ENCODE peak calls at places on chromosomes 1 and 21, in five cellular contexts. Y, N, J, U and X are unnamed samples. For H3K36me3, the result is how much of the 10 kb centered on the place peaks cover.

GRCh38 chr1:97034651-97035050 is 313.1 kb downstream of the PTBP2 start:
- DNase-seq in Y (no peak), N (no peak), J (no peak), U (no peak), X (no peak)

GRCh38 chr1:221439734-221440436 is 302.0 kb downstream of the DUSP10 start:
- DNase-seq in Y (no peak), N (no peak), J (no peak), U (no peak), X (peak)

GRCh38 chr1:184753608-184754478 is 815 bp downstream of the EDEM3 start:
- DNase-seq in Y (peak), N (peak), J (peak), U (no peak), X (no peak)

GRCh38 chr1:150126811-150127210 is 22.9 kb upstream of the PLEKHO1 start:
- DNase-seq in Y (no peak), N (no peak), J (no peak), U (no peak), X (no peak)

GRCh38 chr1:47875831-47876586 is 121.2 kb downstream of the TRABD2B start:
- DNase-seq in Y (no peak), N (no peak), J (no peak), U (no peak), X (no peak)

GRCh38 chr21:40671721-40672120 is 175.2 kb downstream of the DSCAM start:
- DNase-seq in Y (no peak), N (no peak), J (no peak), U (no peak), X (no peak)

GRCh38 chr1:25836695-25837094 is 16.9 kb downstream of the MTFR1L start:
- DNase-seq in Y (no peak), N (no peak), J (no peak), U (no peak), X (no peak)

GRCh38 chr1:44513111-44513510 is 108.1 kb downstream of the RNF220 start:
- DNase-seq in Y (no peak), N (no peak), J (no peak), U (no peak), X (no peak)

GRCh38 chr1:207691814-207692213 is 46.9 kb downstream of the CR1L start:
- DNase-seq in Y (no peak), N (no peak), J (no peak), U (no peak), X (no peak)

GRCh38 chr1:111643097-111643496 is 23.5 kb downstream of the RAP1A start:
- DNase-seq in Y (no peak), N (no peak), J (no peak), U (no peak), X (no peak)

GRCh38 chr1:187654635-187655034 is 825.9 kb downstream of the PLA2G4A start:
- DNase-seq in Y (no peak), N (no peak), J (no peak), U (no peak), X (no peak)

GRCh38 chr1:223161321-223161720 is 18.3 kb upstream of the TLR5 start:
- DNase-seq in Y (no peak), N (no peak), J (no peak), U (no peak), X (no peak)

GRCh38 chr1:150484861-150485260 is 2.4 kb upstream of the TARS2 start:
- DNase-seq in Y (no peak), N (no peak), J (no peak), U (no peak), X (no peak)

DNA sequence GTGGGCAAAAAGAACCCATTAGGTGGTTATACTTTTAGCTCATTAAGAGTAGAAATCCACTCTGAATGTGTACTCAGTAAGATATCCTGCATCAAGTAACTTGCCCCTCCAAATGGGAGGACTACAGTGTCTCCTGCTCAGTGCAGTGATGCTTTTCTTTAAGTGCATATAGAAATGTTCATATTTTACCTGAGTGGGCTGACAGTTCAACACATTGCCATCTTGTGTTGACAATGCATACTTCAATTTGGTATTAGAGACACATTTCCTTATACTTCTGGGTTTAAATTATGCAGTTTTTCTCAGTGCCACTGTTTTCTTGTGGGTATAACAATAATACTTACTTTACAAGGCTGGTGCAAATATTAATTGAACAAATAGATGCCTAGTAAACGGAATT is 318.6 kb upstream of the TMPRSS15 start:
- DNase-seq in Y (no peak), N (no peak), J (no peak), U (no peak), X (no peak)
- TF ChIP-seq CTCF in Y (no peak), N (no peak), J (no peak), U (no peak), X (no peak)

GRCh38 chr1:218499911-218500310 is 154.8 kb downstream of the TGFB2 start:
- DNase-seq in Y (no peak), N (no peak), J (no peak), U (no peak), X (no peak)

GRCh38 chr1:218499021-218499691 is 154.0 kb downstream of the TGFB2 start:
- DNase-seq in Y (no peak), N (no peak), J (no peak), U (no peak), X (peak)

GRCh38 chr1:218496561-218496960 is 151.4 kb downstream of the TGFB2 start:
- DNase-seq in Y (no peak), N (no peak), J (no peak), U (no peak), X (peak)

GRCh38 chr1:218495931-218496330 is 150.8 kb downstream of the TGFB2 start:
- DNase-seq in Y (no peak), N (no peak), J (no peak), U (no peak), X (no peak)

DNA sequence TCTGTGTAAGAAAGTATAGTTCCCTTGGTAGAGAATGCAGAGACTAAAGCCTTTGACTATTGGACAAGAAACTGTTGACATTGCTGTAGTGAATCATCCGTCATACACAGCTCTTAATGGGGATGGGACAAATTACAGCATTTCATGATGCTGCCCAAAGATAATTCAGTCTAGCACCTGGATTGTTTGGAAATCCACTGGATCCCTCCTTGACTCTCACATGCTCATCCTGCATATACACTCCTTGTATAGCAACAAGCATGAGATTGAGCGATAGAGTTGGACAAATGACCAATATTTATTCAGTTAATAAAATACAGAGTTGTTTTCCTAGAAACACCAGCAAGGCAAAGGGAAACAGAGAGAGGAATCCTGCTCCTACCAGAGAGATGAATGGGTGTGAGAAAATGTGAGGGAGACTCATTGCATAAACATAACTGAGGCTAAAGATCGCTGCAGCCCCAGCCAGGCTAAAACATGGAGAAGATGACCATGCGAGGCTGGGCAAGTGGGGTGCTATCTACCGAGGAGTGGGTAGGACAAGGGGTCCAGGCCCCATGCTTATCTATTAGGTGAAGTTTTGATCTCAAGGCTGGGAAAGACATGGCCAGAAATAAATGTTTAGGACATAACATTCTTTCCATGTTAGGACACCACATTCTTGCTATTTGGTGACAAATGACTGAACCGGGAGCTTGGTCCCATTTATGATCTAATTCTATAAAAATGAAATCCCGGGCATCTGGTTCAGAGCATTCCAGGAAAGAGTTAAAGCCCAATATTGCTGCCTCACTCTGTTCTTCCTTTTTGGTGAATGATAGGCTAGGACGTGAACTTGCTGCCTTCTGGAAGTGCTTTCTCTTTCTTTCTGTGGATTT is 153.2 kb downstream of the TGFB2 start:
- DNase-seq in Y (no peak), N (no peak), J (no peak), U (no peak), X (peak)
- H3K4me3 ChIP-seq in Y (no peak), N (peak), J (peak), U (peak), X (peak)

DNA sequence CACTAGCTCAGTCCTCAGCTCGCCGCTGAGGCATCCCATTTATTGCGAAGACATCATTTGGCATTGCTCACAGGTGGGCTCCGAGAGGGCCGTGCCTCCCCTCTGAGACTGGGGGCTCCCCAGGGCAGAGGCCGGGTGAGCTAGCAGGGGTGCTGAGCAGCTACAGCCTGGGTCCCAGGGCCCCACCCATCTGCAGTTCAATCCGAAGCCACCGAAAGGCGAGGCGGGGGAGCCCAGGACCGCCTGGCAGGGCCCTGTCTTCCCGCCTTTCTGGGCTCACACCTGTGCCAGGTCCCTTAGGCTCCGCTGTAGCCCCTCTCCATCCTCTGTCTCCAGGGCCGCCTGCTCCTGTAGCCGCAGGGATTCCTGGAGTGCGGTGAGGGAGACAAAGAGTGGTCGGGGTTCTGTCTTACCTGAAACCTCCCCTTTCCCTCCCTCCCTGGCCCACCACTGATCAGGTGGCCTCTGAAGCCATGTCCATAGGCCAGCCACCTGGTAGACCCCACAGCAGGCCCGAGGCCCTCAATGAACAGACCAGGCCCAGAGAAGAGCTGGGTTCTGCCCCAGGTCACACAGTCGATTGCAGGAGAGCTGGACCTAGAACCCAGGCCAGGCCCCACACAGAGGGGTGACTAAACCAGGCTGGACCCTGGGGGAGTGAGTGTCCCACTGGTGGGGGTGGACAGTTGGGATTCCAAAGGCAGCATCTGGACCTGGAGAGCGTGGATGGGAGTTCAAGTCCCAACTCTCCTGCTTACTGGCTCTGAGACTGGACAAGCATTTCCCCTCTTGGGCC is 18.1 kb upstream of the NBPF1 start:
- DNase-seq in Y (peak), N (peak), J (peak), U (peak), X (no peak)
- H3K36me3 ChIP-seq in Y (under half), N (half or more), J (half or more), U (under half), X (under half)

DNA sequence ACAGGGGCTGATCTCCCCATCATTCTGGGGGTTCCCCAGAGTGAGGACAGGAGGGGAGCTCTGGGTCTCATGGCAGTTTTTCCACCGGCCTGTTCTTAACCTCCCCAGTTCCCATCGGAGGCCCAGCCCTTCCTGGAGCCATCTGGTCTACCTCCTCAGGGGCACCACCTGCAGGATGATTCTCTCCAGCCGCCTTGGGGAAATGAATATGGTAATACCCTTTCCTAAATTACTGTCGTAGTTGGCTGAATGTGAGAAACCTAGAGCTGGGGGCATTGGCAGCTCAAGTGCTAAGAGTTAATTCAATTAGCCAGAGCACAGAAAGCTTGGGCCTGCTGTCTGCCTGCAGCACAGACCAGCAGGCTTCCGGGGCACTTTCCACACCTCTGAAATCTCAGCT is 64.9 kb downstream of the TAS1R2 start:
- DNase-seq in Y (no peak), N (no peak), J (no peak), U (no peak), X (no peak)
- TF ChIP-seq CTCF in Y (no peak), N (no peak), J (no peak), U (no peak), X (no peak)

GRCh38 chr1:183417691-183418491 is at the start of gene NMNAT2:
- DNase-seq in Y (no peak), N (peak), J (peak), U (no peak), X (no peak)
- H3K4me3 ChIP-seq in Y (no peak), N (peak), J (peak), U (peak), X (no peak)